ENCODE peak calls at places on chromosomes 6 and 20, in nine cellular contexts. Y is WTC11, E is choroid plexus epithelial cell, K is sigmoid colon, H is fibroblast of the aortic adventitia, O is colonic mucosa, B is H9, J is A549, I is transverse colon. M is an unnamed sample.

GRCh38 chr6:151387581-151387980 is 3.8 kb downstream of the ZBTB2 start:
- DNase-seq in J (no peak), B (no peak), I (no peak), Y (no peak), K (no peak), O (no peak), E (peak; percentile 84), H (peak; percentile 72), M (no peak)

GRCh38 chr20:61814244-61814643 is 251.4 kb downstream of the TAF4 start:
- DNase-seq in E (no peak), H (no peak), K (no peak), I (no peak), O (no peak), J (no peak), B (no peak), Y (no peak), M (no peak)

GRCh38 chr6:21003780-21004541 is 469.7 kb downstream of the CDKAL1 start:
- DNase-seq in Y (no peak), B (no peak), K (no peak), H (peak; percentile 96), O (no peak), I (no peak), J (peak; percentile 67), E (peak; percentile 81), M (peak; percentile 27)

GRCh38 chr20:57849868-57850215 is 140.0 kb upstream of the PMEPA1 start:
- DNase-seq in E (no peak), H (no peak), Y (no peak), O (no peak), I (no peak), K (no peak), J (no peak), B (peak; percentile 4), M (no peak)

GRCh38 chr6:125904871-125905270 is 51.7 kb upstream of the HINT3 start:
- DNase-seq in Y (no peak), I (no peak), B (no peak), O (no peak), J (no peak), K (no peak), H (peak; percentile 29), E (peak; percentile 40), M (peak; percentile 16)

GRCh38 chr6:119890470-119890869 is 540.9 kb upstream of the MAN1A1 start:
- DNase-seq in I (no peak), O (no peak), K (no peak), H (peak; percentile 60), Y (no peak), E (no peak), B (no peak), J (no peak), M (no peak)

GRCh38 chr20:25007491-25008305 is 15.1 kb upstream of the APMAP start:
- DNase-seq in K (peak; percentile 56), H (no peak), J (no peak), Y (no peak), O (peak; percentile 16), I (no peak), B (peak; percentile 14), E (no peak), M (no peak)

GRCh38 chr6:75349262-75349984 is 64.8 kb upstream of the TMEM30A start:
- DNase-seq in Y (peak; percentile 55), K (no peak), B (peak; percentile 60), I (no peak), J (no peak), O (no peak), H (peak; percentile 56), E (peak; percentile 36), M (no peak)

GRCh38 chr6:4220619-4221018 is 85.2 kb upstream of the ECI2 start:
- DNase-seq in H (peak; percentile 81), K (no peak), J (no peak), E (peak; percentile 38), O (no peak), Y (no peak), I (no peak), B (no peak), M (no peak)

GRCh38 chr6:4224082-4224978 is 89.0 kb upstream of the ECI2 start:
- DNase-seq in J (no peak), B (no peak), K (no peak), H (peak; percentile 76), E (peak; percentile 72), I (no peak), Y (no peak), O (no peak), M (no peak)

GRCh38 chr6:4225207-4225872 is 90.0 kb upstream of the ECI2 start:
- DNase-seq in E (peak; percentile 58), O (no peak), I (no peak), B (peak; percentile 40), J (no peak), K (no peak), H (peak; percentile 10), Y (peak; percentile 16), M (no peak)
- TF ChIP-seq CTCF in E (peak; percentile 8), O (no peak), I (no peak), B (peak; percentile 30), J (no peak), K (no peak), H (no peak), Y (no peak), M (peak; percentile 7)

DNA sequence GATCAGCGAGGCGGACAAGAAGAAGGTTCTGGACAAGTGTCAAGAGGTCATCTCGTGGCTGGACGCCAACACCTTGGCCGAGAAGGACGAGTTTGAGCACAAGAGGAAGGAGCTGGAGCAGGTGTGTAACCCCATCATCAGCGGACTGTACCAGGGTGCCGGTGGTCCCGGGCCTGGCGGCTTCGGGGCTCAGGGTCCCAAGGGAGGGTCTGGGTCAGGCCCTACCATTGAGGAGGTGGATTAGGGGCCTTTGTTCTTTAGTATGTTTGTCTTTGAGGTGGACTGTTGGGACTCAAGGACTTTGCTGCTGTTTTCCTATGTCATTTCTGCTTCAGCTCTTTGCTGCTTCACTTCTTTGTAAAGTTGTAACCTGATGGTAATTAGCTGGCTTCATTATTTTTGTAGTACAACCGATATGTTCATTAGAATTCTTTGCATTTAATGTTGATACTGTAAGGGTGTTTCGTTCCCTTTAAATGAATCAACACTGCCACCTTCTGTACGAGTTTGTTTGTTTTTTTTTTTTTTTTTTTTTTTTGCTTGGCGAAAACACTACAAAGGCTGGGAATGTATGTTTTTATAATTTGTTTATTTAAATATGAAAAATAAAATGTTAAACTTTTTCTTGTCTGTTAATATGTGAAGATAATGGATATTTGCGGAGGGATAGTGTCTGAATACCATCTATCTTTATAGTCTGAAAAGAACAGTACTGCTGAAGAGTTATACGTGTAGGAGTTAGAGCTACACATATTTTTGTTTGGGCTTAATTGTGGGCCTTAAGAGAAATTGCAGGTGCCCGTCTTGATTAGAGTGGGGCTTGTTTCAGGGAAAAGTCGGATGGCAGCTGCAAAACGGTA is 2.3 kb downstream of the HSPA1B start:
- DNase-seq in O (peak; percentile 42), J (peak; percentile 51), K (no peak), E (peak; percentile 70), I (no peak), B (no peak), Y (no peak), H (peak; percentile 75), M (no peak)
- TF ChIP-seq CTCF in O (peak; percentile 33), J (peak; percentile 70), K (no peak), E (peak; percentile 34), I (peak; percentile 47), B (peak; percentile 70), Y (no peak), H (peak; percentile 31), M (peak; percentile 30)

GRCh38 chr20:17610566-17611289 is 40.9 kb downstream of the DSTN start:
- DNase-seq in K (no peak), J (no peak), B (peak; percentile 28), E (peak; percentile 18), Y (no peak), H (no peak), O (peak; percentile 80), I (peak; percentile 74), M (peak; percentile 9)

GRCh38 chr20:17612975-17613327 is 43.1 kb downstream of the DSTN start:
- DNase-seq in H (no peak), I (no peak), E (no peak), Y (no peak), B (no peak), O (peak; percentile 27), J (no peak), K (no peak), M (peak; percentile 6)

GRCh38 chr20:17612287-17612974 is 42.6 kb downstream of the DSTN start:
- DNase-seq in O (no peak), B (peak; percentile 36), Y (no peak), H (peak; percentile 57), I (peak; percentile 43), E (peak; percentile 87), K (peak; percentile 91), J (peak; percentile 38), M (peak; percentile 8)

GRCh38 chr20:17611290-17611539 is 41.3 kb downstream of the DSTN start:
- DNase-seq in K (no peak), H (no peak), Y (no peak), O (no peak), I (no peak), B (no peak), E (no peak), J (peak; percentile 66), M (no peak)

DNA sequence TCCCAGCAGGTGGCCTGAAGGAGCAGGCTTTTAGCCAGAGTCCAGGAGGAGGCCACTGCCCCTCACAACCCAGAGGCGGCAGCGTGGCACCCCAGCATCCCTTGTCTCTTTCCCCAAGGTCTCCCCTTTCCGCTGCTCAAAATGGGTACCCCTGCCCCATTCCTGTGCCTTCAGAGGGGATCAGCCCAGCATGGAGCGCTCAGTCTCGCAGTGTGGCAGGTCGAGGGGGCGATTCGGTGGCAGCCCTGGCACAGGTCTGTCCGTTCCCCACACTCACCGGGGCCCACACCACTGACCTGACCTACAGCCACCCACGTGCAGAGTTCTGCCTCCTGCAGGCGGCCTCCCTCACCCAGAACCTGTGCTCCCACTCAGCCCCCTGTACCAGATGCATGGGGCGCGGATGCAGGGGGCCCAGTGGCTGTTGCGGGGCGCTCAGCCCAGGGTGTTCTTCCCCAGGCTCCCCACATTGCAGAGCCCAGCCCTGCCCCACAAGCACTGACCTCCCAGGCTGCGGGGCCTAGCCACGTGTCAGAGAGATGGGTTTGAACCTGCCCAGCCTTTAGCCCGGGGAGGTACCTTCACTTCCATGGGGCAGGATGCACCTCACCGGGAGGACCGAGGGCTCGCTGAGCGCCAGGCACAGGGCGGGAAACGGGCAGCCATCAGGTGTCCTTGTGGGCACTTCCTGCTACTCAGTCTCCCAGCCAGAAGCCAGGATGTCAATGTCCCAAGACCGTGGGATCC is 41.8 kb downstream of the DSTN start:
- DNase-seq in B (peak; percentile 67), I (peak; percentile 53), O (peak; percentile 67), K (peak; percentile 77), H (peak; percentile 23), E (peak; percentile 50), Y (peak; percentile 61), J (no peak), M (peak; percentile 33)
- TF ChIP-seq CTCF in B (peak; percentile 39), I (peak; percentile 45), O (peak; percentile 5), K (no peak), H (peak; percentile 54), E (peak; percentile 57), Y (no peak), J (peak; percentile 36), M (peak; percentile 36)

GRCh38 chr6:70099732-70100131 is 203.2 kb downstream of the COL9A1 start:
- DNase-seq in K (no peak), H (no peak), I (no peak), E (no peak), Y (no peak), O (no peak), J (no peak), B (no peak), M (no peak)

GRCh38 chr6:70108230-70108629 is 194.7 kb downstream of the COL9A1 start:
- DNase-seq in K (no peak), E (peak; percentile 66), B (no peak), J (peak; percentile 19), I (no peak), Y (no peak), O (no peak), H (peak; percentile 63), M (peak; percentile 37)

DNA sequence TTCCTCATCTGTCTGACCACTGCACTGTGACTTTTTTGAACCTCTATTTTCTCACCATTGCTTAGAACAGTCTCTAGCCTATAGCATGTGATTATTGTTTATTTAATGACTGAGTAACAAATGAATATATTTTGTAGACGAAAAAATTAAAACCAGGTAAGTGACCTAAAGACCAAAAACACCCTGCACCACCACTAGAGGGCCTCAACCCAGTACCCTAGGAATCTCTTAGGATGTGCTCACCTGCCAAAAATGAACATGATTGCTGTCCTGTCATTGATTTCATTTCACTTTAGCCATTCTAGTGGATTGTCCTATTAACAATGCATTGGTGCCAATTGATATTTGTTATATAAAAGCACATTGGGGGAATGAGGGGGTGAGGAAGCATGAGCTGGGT is 199.1 kb downstream of the COL9A1 start:
- DNase-seq in I (no peak), K (no peak), O (peak; percentile 19), Y (peak; percentile 23), J (peak; percentile 2), E (peak; percentile 14), B (no peak), H (no peak), M (no peak)
- TF ChIP-seq CTCF in I (peak; percentile 34), K (no peak), O (peak; percentile 38), Y (peak; percentile 81), J (peak; percentile 21), E (peak; percentile 64), B (peak; percentile 79), H (peak; percentile 48), M (peak; percentile 21)